ENCODE peak calls at places on chromosomes 4 and X, in four cellular contexts. R is CD8-positive, alpha-beta T cell; Y is ovary; I is CD4-positive, alpha-beta T cell. O is an unnamed sample.

GRCh38 chr4:73904491-73904890 is 35.3 kb downstream of the CXCL1 start:
- DNase-seq in R (no peak), Y (no peak), I (no peak), O (no peak)

GRCh38 chrX:45788941-45789348 is 588.3 kb upstream of the DIPK2B start:
- DNase-seq in R (no peak), Y (peak; percentile 31), I (no peak), O (peak; percentile 54)

GRCh38 chr4:152304220-152304619 is 231.7 kb downstream of the FBXW7 start:
- DNase-seq in R (no peak), Y (no peak), I (no peak), O (no peak)

GRCh38 chr4:66640216-66640615 is 905.1 kb downstream of the CENPC start:
- DNase-seq in R (no peak), Y (no peak), I (no peak), O (no peak)

GRCh38 chr4:51885371-51885770 is 42.4 kb downstream of the DCUN1D4 start:
- DNase-seq in R (no peak), Y (no peak), I (no peak), O (no peak)

GRCh38 chr4:77952399-77952974 is 89.9 kb downstream of the MRPL1 start:
- DNase-seq in R (no peak), Y (no peak), I (no peak), O (no peak)

GRCh38 chrX:80334583-80334982 is 85.7 kb upstream of the TENT5D start:
- DNase-seq in R (no peak), Y (no peak), I (no peak), O (no peak)

GRCh38 chr4:145779319-145779801 is 99.4 kb downstream of the C4orf51 start:
- DNase-seq in R (no peak), Y (no peak), I (no peak), O (no peak)

GRCh38 chr4:163493643-163494359 is 689 bp upstream of the TMA16 start:
- DNase-seq in R (no peak), Y (no peak), I (no peak), O (peak; percentile 53)

GRCh38 chrX:6005856-6006255 is 222.8 kb downstream of the NLGN4X start:
- DNase-seq in R (no peak), Y (no peak), I (no peak), O (no peak)

GRCh38 chrX:14029039-14029424 is 660 bp downstream of the GEMIN8 start:
- DNase-seq in R (no peak), Y (no peak), I (no peak), O (no peak)

GRCh38 chr4:73446336-73446938 is 10.4 kb downstream of the AFP start:
- DNase-seq in R (no peak), Y (no peak), I (no peak), O (no peak)

GRCh38 chr4:152572417-152573086 is 36.7 kb upstream of the FBXW7 start:
- DNase-seq in R (no peak), Y (no peak), I (no peak), O (no peak)

GRCh38 chr4:69781458-69782418 is 21.3 kb upstream of the SULT1B1 start:
- DNase-seq in R (no peak), Y (no peak), I (no peak), O (no peak)

GRCh38 chrX:134364711-134365110 is 95.3 kb upstream of the HPRT1 start:
- DNase-seq in R (no peak), Y (no peak), I (no peak), O (no peak)

GRCh38 chr4:6270691-6271121 is 1.1 kb downstream of the WFS1 start:
- DNase-seq in R (no peak), Y (peak; percentile 54), I (no peak), O (no peak)

GRCh38 chr4:24856586-24856985 is 56.3 kb downstream of the CCDC149 start:
- DNase-seq in R (no peak), Y (no peak), I (no peak), O (no peak)

GRCh38 chr4:4864940-4865704 is 5.7 kb downstream of the MSX1 start:
- DNase-seq in R (no peak), Y (no peak), I (no peak), O (peak; percentile 42)

GRCh38 chrX:68433155-68433980 is at the start of gene OPHN1:
- DNase-seq in R (no peak), Y (peak; percentile 74), I (no peak), O (peak; percentile 78)

GRCh38 chr4:118741456-118741855 is 56.3 kb downstream of the METTL14 start:
- DNase-seq in R (no peak), Y (no peak), I (no peak), O (no peak)

GRCh38 chrX:31508338-31508737 is 436.5 kb upstream of the FTHL17 start:
- DNase-seq in R (no peak), Y (no peak), I (no peak), O (no peak)
- H3K27me3 ChIP-seq in R (no peaks in the 10 kb centered on the region), Y (no peaks in the 10 kb centered on the region), I (no peaks in the 10 kb centered on the region), O (no peaks in the 10 kb centered on the region)

GRCh38 chr4:159175989-159176375 is 73.1 kb downstream of the RAPGEF2 start:
- DNase-seq in R (no peak), Y (no peak), I (no peak), O (no peak)
- H3K27ac ChIP-seq in R (no peak overlapping the region), Y (no peak overlapping the region), I (no peak overlapping the region), O (no peak overlapping the region)

GRCh38 chrX:132809581-132809980 is 148.8 kb downstream of the HS6ST2 start:
- DNase-seq in R (no peak), Y (no peak), I (no peak), O (no peak)
- H3K27me3 ChIP-seq in R (no peaks in the 10 kb centered on the region), Y (no peaks in the 10 kb centered on the region), I (no peaks in the 10 kb centered on the region), O (no peaks in the 10 kb centered on the region)

GRCh38 chr4:38464328-38464727 is 199.7 kb upstream of the KLF3 start:
- DNase-seq in R (no peak), Y (no peak), I (no peak), O (no peak)
- H3K27ac ChIP-seq in R (no peak overlapping the region), Y (no peak overlapping the region), I (no peak overlapping the region), O (no peak overlapping the region)

GRCh38 chr4:106679063-106679462 is 310.5 kb upstream of the GIMD1 start:
- DNase-seq in R (no peak), Y (no peak), I (no peak), O (no peak)
- H3K27me3 ChIP-seq in R (no peaks in the 10 kb centered on the region), Y (no peaks in the 10 kb centered on the region), I (no peaks in the 10 kb centered on the region), O (no peaks in the 10 kb centered on the region)

GRCh38 chr4:76630748-76631147 is 195.7 kb downstream of the SHROOM3 start:
- DNase-seq in R (no peak), Y (no peak), I (no peak), O (no peak)

GRCh38 chr4:76639292-76639691 is 204.3 kb downstream of the SHROOM3 start:
- DNase-seq in R (no peak), Y (no peak), I (no peak), O (no peak)

GRCh38 chr4:76637704-76638361 is 202.8 kb downstream of the SHROOM3 start:
- DNase-seq in R (no peak), Y (no peak), I (no peak), O (no peak)

DNA sequence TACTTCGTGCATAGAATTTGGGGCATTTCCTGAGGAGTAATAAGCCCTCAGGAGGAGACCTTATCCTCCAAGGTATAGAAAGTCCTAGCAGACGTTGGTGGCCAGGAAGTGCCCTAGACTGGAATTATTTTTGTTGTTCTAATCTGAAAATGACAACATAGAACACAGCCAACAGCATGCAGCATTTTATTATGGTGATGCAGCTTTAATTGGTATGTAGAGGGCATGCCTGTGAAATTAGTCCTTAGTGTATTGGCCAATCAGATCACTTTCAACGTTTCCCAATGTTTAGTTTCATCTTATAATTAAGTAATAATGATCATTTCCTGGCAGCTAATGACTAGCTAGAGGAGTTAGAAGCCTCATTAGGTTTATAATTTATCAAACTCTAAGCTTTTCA is 199.2 kb downstream of the SHROOM3 start:
- DNase-seq in R (no peak), Y (no peak), I (no peak), O (no peak)
- H3K27ac ChIP-seq in R (no peak overlapping the region), Y (no peak overlapping the region), I (no peak overlapping the region), O (no peak overlapping the region)

GRCh38 chr4:8893227-8893623 is 21.6 kb upstream of the HMX1 start:
- DNase-seq in R (no peak), Y (no peak), I (no peak), O (no peak)
- H3K27me3 ChIP-seq in R (no peaks in the 10 kb centered on the region), Y (peaks cover 6% of the 10 kb centered on the region), I (peaks cover 45% of the 10 kb centered on the region), O (peaks cover 20% of the 10 kb centered on the region)

GRCh38 chr4:57085278-57085677 is 24.9 kb downstream of the IGFBP7 start:
- DNase-seq in R (no peak), Y (no peak), I (no peak), O (no peak)
- H3K27ac ChIP-seq in R (no peak overlapping the region), Y (no peak overlapping the region), I (no peak overlapping the region), O (no peak overlapping the region)

GRCh38 chrX:153333271-153333670 is 682 bp upstream of the ZNF275 start:
- DNase-seq in R (no peak), Y (no peak), I (no peak), O (no peak)

GRCh38 chrX:153336128-153336894 is 2.4 kb downstream of the ZNF275 start:
- DNase-seq in R (no peak), Y (peak; percentile 13), I (no peak), O (no peak)

GRCh38 chrX:153333821-153334653 is at the start of gene ZNF275:
- DNase-seq in R (peak; percentile 73), Y (peak; percentile 84), I (peak; percentile 70), O (peak; percentile 87)

GRCh38 chrX:153336988-153337387 is 3.0 kb downstream of the ZNF275 start:
- DNase-seq in R (no peak), Y (no peak), I (no peak), O (no peak)

DNA sequence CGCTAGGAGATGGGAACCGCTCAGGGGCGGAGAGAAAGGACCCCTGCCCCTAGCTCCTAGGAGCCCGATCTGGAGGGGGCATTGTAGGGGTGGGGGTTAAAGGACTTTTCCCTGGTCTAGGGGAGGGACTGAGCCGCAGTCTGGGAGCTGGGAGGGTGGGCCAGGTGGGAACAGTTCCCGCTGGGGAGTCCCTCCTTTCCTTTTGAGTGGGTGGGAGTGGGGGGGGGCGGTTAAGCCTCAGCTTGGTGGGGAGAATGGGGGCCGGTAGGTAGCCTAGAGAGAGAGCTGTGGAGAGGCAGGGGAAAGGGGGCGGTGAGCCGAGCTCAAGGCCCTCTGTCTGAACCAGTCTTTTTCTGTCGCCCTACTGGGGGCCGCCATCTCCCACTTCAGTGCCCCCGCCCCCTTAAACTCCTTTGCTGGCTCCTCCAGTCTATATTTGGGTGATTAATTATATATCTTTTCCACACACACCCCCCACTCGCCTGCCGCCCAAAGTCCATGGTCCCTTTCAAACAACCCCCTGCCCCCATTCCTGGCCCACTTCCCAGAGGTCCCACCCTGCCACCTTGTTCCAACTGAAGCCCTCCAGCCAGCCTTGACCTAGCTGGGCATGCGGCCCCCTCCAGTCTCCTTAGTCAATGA is 822 bp downstream of the ZNF275 start:
- DNase-seq in R (no peak), Y (peak; percentile 24), I (no peak), O (no peak)
- H3K27me3 ChIP-seq in R (no peaks in the 10 kb centered on the region), Y (no peaks in the 10 kb centered on the region), I (no peaks in the 10 kb centered on the region), O (no peaks in the 10 kb centered on the region)

O was measured in psoas muscle.